ENCODE peak calls at places on chromosomes 5 and 9, in five cellular contexts. S is esophagus squamous epithelium; K is lower lobe of right lung; N is CD8-positive, alpha-beta T cell; A is endodermal cell. Y is an unnamed sample.

GRCh38 chr9:105148328-105149006 is 96.0 kb upstream of the SLC44A1 start:
- DNase-seq in A (peak; percentile 83), S (no peak), K (no peak), N (no peak), Y (no peak)

GRCh38 chr5:102718819-102719218 is 36.3 kb upstream of the PAM start:
- DNase-seq in A (no peak), S (no peak), N (no peak), K (no peak), Y (no peak)

GRCh38 chr9:34047864-34048729 is 590 bp downstream of the UBAP2 start:
- DNase-seq in K (peak; percentile 58), S (no peak), N (peak; percentile 24), A (no peak), Y (peak; percentile 69)

GRCh38 chr5:110439280-110439679 is 287.2 kb downstream of the TMEM232 start:
- DNase-seq in S (no peak), A (no peak), K (no peak), N (no peak), Y (no peak)

GRCh38 chr5:4700082-4700481 is 440.0 kb upstream of the ADAMTS16 start:
- DNase-seq in S (no peak), K (peak; percentile 80), N (no peak), A (peak; percentile 93), Y (peak; percentile 57)

GRCh38 chr5:14184725-14185124 is 41.6 kb downstream of the TRIO start:
- DNase-seq in S (no peak), N (no peak), K (no peak), A (no peak), Y (no peak)

GRCh38 chr9:93131599-93132286 is 2.3 kb downstream of the NINJ1 start:
- DNase-seq in K (no peak), S (no peak), N (no peak), A (no peak), Y (no peak)

GRCh38 chr9:107782381-107782780 is 292.8 kb upstream of the KLF4 start:
- DNase-seq in A (no peak), N (no peak), S (no peak), K (no peak), Y (no peak)

GRCh38 chr5:96788112-96788749 is 19.5 kb downstream of the ERAP1 start:
- DNase-seq in S (no peak), K (no peak), N (no peak), A (no peak), Y (peak; percentile 24)

GRCh38 chr9:99057665-99058625 is 47.0 kb upstream of the TGFBR1 start:
- DNase-seq in S (no peak), N (peak; percentile 58), K (no peak), A (no peak), Y (no peak)

GRCh38 chr9:129867138-129868032 is 32.1 kb downstream of the USP20 start:
- DNase-seq in K (no peak), S (no peak), A (peak; percentile 77), N (no peak), Y (no peak)
- TF ChIP-seq CTCF in K (no peak), S (no peak), A (peak; percentile 42), N (no peak), Y (no peak)

DNA sequence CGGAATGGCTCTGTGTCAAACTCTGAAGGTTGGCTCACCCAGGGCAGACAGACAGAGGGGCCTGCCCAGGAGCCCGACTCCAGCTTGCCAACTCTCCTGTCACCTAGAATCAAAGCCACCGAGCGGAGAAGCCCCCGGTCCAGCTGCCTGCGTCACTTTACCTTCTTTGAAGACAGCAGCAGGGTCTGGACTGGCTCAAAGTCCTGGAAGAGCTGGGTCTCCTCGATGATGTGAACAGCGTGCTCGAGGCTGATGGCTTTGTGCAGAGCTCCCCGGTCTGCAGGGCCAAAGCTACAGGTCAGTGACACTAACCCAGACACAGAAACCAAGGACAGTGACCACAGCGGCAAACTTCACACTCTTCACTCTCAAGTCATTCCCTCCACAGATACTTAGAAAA is 67.9 kb downstream of the SECISBP2 start:
- DNase-seq in A (no peak), K (no peak), N (no peak), S (no peak), Y (no peak)
- TF ChIP-seq CTCF in A (no peak), K (no peak), N (no peak), S (no peak), Y (no peak)

GRCh38 chr9:136977223-136978072 is at the start of gene PTGDS:
- DNase-seq in N (no peak), A (no peak), S (no peak), K (no peak), Y (no peak)

GRCh38 chr9:136978073-136978864 is 965 bp downstream of the PTGDS start:
- DNase-seq in N (peak; percentile 67), A (peak; percentile 98), K (peak; percentile 81), S (no peak), Y (peak; percentile 39)

GRCh38 chr9:136973618-136974617 is 3.4 kb upstream of the PTGDS start:
- DNase-seq in S (no peak), N (no peak), K (no peak), A (no peak), Y (no peak)

GRCh38 chr9:136974834-136975535 is 2.3 kb upstream of the PTGDS start:
- DNase-seq in N (no peak), A (no peak), S (no peak), K (no peak), Y (no peak)

DNA sequence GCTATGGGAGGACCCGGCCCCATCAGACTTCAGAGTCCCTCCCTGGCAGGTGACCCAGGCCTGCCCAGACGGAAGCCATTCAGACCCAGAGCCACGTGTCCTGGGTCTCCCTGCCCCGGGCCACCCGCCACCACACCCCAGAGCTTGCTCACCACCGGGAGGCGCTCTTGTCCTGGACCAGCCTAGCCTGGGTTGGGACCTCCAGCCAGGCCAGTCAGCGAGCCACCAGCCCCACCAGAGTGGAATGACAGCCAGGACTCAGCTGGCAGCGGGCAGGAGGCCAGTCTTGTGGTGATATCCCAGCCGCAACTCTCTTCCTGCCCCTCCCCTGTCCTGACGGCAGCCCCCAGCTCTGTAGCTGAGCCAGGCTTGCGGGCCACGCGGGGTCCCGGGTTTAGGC is 1.7 kb upstream of the PTGDS start:
- DNase-seq in N (no peak), K (peak; percentile 66), A (peak; percentile 92), S (no peak), Y (no peak)
- TF ChIP-seq CTCF in N (peak; percentile 13), K (peak; percentile 49), A (peak; percentile 79), S (peak; percentile 15), Y (no peak)

GRCh38 chr9:17706347-17706746 is 127.5 kb downstream of the SH3GL2 start:
- DNase-seq in K (no peak), A (no peak), N (no peak), S (no peak), Y (no peak)
- TF ChIP-seq CTCF in K (no peak), A (no peak), N (no peak), S (no peak), Y (no peak)